ENCODE peak calls at places on chromosomes 5 and 9, in six cellular contexts. M, S, E, J, W and U are unnamed samples.

GRCh38 chr9:28135571-28135970 is 562.3 kb upstream of the C9orf72 start:
- DNase-seq in M (no peak), S (no peak), E (no peak), J (no peak), W (no peak), U (no peak)

GRCh38 chr9:72255546-72255925 is 106.3 kb downstream of the GDA start:
- DNase-seq in M (no peak), S (no peak), E (no peak), J (no peak), W (no peak), U (no peak)

GRCh38 chr5:142293486-142293885 is 31.3 kb downstream of the SPRY4 start:
- DNase-seq in M (peak; percentile 30), S (no peak), E (no peak), J (no peak), W (no peak), U (no peak)

GRCh38 chr5:170136493-170136892 is 30.8 kb downstream of the FOXI1 start:
- DNase-seq in M (no peak), S (no peak), E (no peak), J (no peak), W (no peak), U (no peak)

GRCh38 chr5:64873441-64873840 is 104.7 kb downstream of the CWC27 start:
- DNase-seq in M (no peak), S (no peak), E (no peak), J (no peak), W (no peak), U (no peak)

GRCh38 chr9:16532681-16533450 is 337.6 kb downstream of the BNC2 start:
- DNase-seq in M (no peak), S (no peak), E (no peak), J (no peak), W (no peak), U (no peak)

GRCh38 chr9:83560169-83560826 is 22.1 kb upstream of the FRMD3 start:
- DNase-seq in M (no peak), S (no peak), E (no peak), J (no peak), W (no peak), U (no peak)

GRCh38 chr5:154677921-154678320 is 77.3 kb upstream of the LARP1 start:
- DNase-seq in M (no peak), S (no peak), E (no peak), J (no peak), W (no peak), U (no peak)

GRCh38 chr9:130899051-130899748 is 2.6 kb upstream of the QRFP start:
- DNase-seq in M (no peak), S (no peak), E (no peak), J (no peak), W (no peak), U (no peak)

GRCh38 chr5:126490167-126490937 is 67.1 kb downstream of the GRAMD2B start:
- DNase-seq in M (no peak), S (no peak), E (no peak), J (peak; percentile 26), W (no peak), U (no peak)

GRCh38 chr5:96595300-96596090 is 66.7 kb upstream of the CAST start:
- DNase-seq in M (peak; percentile 10), S (no peak), E (no peak), J (no peak), W (no peak), U (peak; percentile 32)

GRCh38 chr9:38091310-38092199 is 22.5 kb upstream of the SHB start:
- DNase-seq in M (no peak), S (no peak), E (no peak), J (no peak), W (no peak), U (no peak)

GRCh38 chr9:5994486-5994885 is 20.9 kb downstream of the RANBP6 start:
- DNase-seq in M (no peak), S (no peak), E (no peak), J (no peak), W (no peak), U (no peak)

GRCh38 chr5:149005077-149005892 is 57.6 kb downstream of the SH3TC2 start:
- DNase-seq in M (no peak), S (no peak), E (no peak), J (no peak), W (no peak), U (peak; percentile 9)

GRCh38 chr5:143355710-143356109 is 47.8 kb downstream of the NR3C1 start:
- DNase-seq in M (peak; percentile 76), S (peak; percentile 77), E (peak; percentile 44), J (no peak), W (peak; percentile 80), U (peak; percentile 21)

GRCh38 chr9:84404095-84404686 is 63.6 kb upstream of the SLC28A3 start:
- DNase-seq in M (peak; percentile 5), S (no peak), E (no peak), J (peak; percentile 23), W (no peak), U (no peak)

GRCh38 chr5:63249960-63250359 is 671.3 kb downstream of the LRRC70 start:
- DNase-seq in M (no peak), S (no peak), E (no peak), J (no peak), W (no peak), U (no peak)

GRCh38 chr5:133405275-133406034 is 206.9 kb downstream of the FSTL4 start:
- DNase-seq in M (no peak), S (no peak), E (no peak), J (no peak), W (no peak), U (no peak)

GRCh38 chr5:25744908-25745307 is 1100.1 kb upstream of the CDH10 start:
- DNase-seq in M (no peak), S (no peak), E (no peak), J (peak; percentile 6), W (no peak), U (no peak)

GRCh38 chr5:43040287-43041098 is at the start of gene ANXA2R:
- DNase-seq in M (peak; percentile 81), S (peak; percentile 91), E (peak; percentile 93), J (no peak), W (peak; percentile 96), U (peak; percentile 93)

GRCh38 chr5:111422245-111422644 is 90.1 kb downstream of the STARD4 start:
- DNase-seq in M (no peak), S (no peak), E (no peak), J (no peak), W (no peak), U (no peak)

GRCh38 chr9:136902259-136902821 is 16.0 kb downstream of the TRAF2 start:
- DNase-seq in M (no peak), S (peak; percentile 94), E (peak; percentile 85), J (no peak), W (peak; percentile 86), U (peak; percentile 89)

GRCh38 chr5:100777680-100778281 is 125.3 kb downstream of the ST8SIA4 start:
- DNase-seq in M (no peak), S (no peak), E (no peak), J (no peak), W (no peak), U (no peak)

GRCh38 chr9:116096046-116096445 is 57.5 kb upstream of the PAPPA start:
- DNase-seq in M (no peak), S (no peak), E (no peak), J (no peak), W (no peak), U (no peak)

DNA sequence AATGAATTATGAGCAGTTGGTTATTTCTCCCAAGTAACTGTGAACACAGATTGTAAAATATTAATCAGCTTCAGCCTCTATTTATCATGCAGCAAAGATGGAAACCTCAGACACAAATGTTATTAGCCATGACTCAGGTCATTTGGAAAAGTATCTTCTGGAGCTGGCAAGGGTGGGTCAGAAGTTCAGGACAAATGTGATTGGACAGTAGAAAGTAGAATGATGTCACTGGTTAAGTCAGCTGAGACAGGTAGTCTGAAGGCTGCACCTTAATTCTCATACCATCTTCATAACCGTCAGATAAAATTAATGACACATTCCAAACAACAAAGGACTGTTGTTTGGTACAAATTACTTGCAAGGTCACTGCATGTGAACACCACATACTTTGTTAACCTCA is 140.2 kb downstream of the EMB start:
- DNase-seq in M (no peak), S (no peak), E (no peak), J (no peak), W (no peak), U (no peak)
- H3K9me3 ChIP-seq in M (peaks cover 53% of the 10 kb centered on the region), S (no peaks in the 10 kb centered on the region), E (no peaks in the 10 kb centered on the region), J (no peaks in the 10 kb centered on the region), W (no peaks in the 10 kb centered on the region), U (peaks cover 5% of the 10 kb centered on the region)

DNA sequence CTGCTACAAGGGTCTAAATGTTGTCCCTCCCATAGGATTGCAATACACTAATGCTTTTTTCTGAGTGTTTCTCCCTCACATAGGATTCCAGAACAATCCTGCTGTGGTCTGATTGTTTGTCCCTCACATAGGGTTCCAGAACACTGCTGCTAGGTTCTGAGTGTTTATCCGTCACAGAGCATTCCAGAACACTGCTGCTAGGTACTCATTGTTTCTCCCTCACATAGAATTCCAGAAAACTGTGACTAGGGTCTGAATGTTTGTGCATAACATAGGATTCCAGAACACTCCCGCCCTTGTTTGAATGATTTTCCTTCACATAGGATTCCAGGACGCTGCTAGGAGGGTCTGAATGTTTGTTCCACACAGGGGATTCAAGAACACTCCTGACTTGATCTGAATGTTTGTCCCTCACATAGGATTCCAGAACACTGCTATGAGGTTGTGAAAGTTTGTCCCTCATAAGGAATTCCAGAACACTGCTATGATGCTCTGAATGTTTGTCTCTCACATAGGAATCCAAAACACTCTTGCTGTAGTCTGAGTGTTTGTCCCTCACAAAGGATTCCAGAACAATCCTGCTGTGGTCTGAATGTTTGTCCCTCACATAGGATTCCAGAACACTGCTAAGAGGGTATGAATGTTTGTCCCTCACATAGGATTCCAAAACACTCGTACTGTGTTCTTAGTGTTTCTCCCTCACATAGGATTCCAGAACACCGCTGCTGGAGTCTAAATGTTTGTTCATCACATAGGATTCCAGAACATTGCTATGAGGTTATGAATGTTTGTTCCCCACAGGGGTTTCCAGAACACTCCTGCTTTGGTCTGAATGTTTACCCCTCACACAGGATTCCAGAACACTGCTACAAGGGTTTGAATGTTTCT is 213.5 kb downstream of the FOXD4L6 start:
- DNase-seq in M (no peak), S (no peak), E (no peak), J (no peak), W (no peak), U (no peak)
- H3K9me3 ChIP-seq in M (peaks cover 40% of the 10 kb centered on the region), S (peaks cover 43% of the 10 kb centered on the region), E (peaks cover 44% of the 10 kb centered on the region), J (peaks cover 8% of the 10 kb centered on the region), W (peaks cover 45% of the 10 kb centered on the region), U (peaks cover 89% of the 10 kb centered on the region)

GRCh38 chr9:35499701-35500030 is 9.8 kb downstream of the RUSC2 start:
- DNase-seq in M (no peak), S (no peak), E (no peak), J (no peak), W (no peak), U (no peak)

GRCh38 chr9:35506359-35506758 is 16.4 kb downstream of the RUSC2 start:
- DNase-seq in M (no peak), S (no peak), E (no peak), J (no peak), W (no peak), U (no peak)

GRCh38 chr9:35500130-35500748 is 10.3 kb downstream of the RUSC2 start:
- DNase-seq in M (no peak), S (no peak), E (no peak), J (no peak), W (no peak), U (no peak)

GRCh38 chr9:35499029-35499700 is 9.3 kb downstream of the RUSC2 start:
- DNase-seq in M (no peak), S (no peak), E (no peak), J (no peak), W (no peak), U (no peak)

GRCh38 chr9:35501941-35502340 is 12.0 kb downstream of the RUSC2 start:
- DNase-seq in M (no peak), S (no peak), E (no peak), J (no peak), W (no peak), U (no peak)
- H3K9me3 ChIP-seq in M (no peaks in the 10 kb centered on the region), S (no peaks in the 10 kb centered on the region), E (no peaks in the 10 kb centered on the region), J (peaks cover 4% of the 10 kb centered on the region), W (no peaks in the 10 kb centered on the region), U (no peaks in the 10 kb centered on the region)

GRCh38 chr9:101417389-101417788 is 18.2 kb downstream of the ALDOB start:
- DNase-seq in M (no peak), S (no peak), E (no peak), J (no peak), W (no peak), U (no peak)
- H3K9me3 ChIP-seq in M (no peaks in the 10 kb centered on the region), S (peaks cover 6% of the 10 kb centered on the region), E (no peaks in the 10 kb centered on the region), J (peaks cover 3% of the 10 kb centered on the region), W (peaks cover 11% of the 10 kb centered on the region), U (peaks cover 36% of the 10 kb centered on the region)